ENCODE peak calls at places on chromosomes 1 and 21, in ten cellular contexts. M is MM.1S; F is left ventricle myocardium inferior; I is mesendoderm; E is transverse colon; J is CD8-positive, alpha-beta memory T cell; B is mucosa of descending colon; A is upper lobe of right lung; S is esophagus squamous epithelium; C is OCI-LY7. W is an unnamed sample. For H3K4me1, the result is how much of the 10 kb centered on the place peaks cover.

GRCh38 chr1:83692524-83693336 is 306.2 kb downstream of the TTLL7 start:
- DNase-seq in M (peak), F (no peak), I (peak), E (no peak), J (no peak), B (no peak), A (no peak), S (no peak), C (peak), W (peak)

GRCh38 chr1:184931566-184931965 is 42.7 kb downstream of the NIBAN1 start:
- DNase-seq in M (no peak), F (no peak), I (no peak), E (no peak), J (no peak), B (no peak), A (no peak), S (no peak), C (no peak), W (no peak)

GRCh38 chr1:213947200-213947775 is 40.5 kb upstream of the PROX1 start:
- DNase-seq in M (no peak), F (no peak), I (no peak), E (no peak), J (no peak), B (no peak), A (no peak), S (no peak), C (no peak), W (peak)

GRCh38 chr1:31664528-31664927 is 19.9 kb upstream of the PEF1 start:
- DNase-seq in M (no peak), F (no peak), I (no peak), E (no peak), J (no peak), B (no peak), A (no peak), S (no peak), C (no peak), W (no peak)

GRCh38 chr1:247452447-247453039 is 5.4 kb downstream of the OR2B11 start:
- DNase-seq in M (no peak), F (no peak), I (no peak), E (no peak), J (no peak), B (no peak), A (no peak), S (no peak), C (no peak), W (no peak)

GRCh38 chr1:60809204-60809985 is 273.0 kb upstream of the NFIA start:
- DNase-seq in M (no peak), F (no peak), I (peak), E (no peak), J (no peak), B (no peak), A (no peak), S (no peak), C (no peak), W (no peak)

GRCh38 chr1:62841587-62842169 is 57.7 kb downstream of the ATG4C start:
- DNase-seq in M (peak), F (no peak), I (peak), E (no peak), J (no peak), B (no peak), A (no peak), S (no peak), C (peak), W (peak)

GRCh38 chr1:221620437-221621384 is 121.2 kb downstream of the DUSP10 start:
- DNase-seq in M (no peak), F (no peak), I (no peak), E (no peak), J (no peak), B (no peak), A (no peak), S (no peak), C (no peak), W (no peak)

GRCh38 chr1:206921772-206922265 is at the start of gene FCMR:
- DNase-seq in M (peak), F (no peak), I (no peak), E (peak), J (peak), B (no peak), A (no peak), S (no peak), C (peak), W (no peak)

GRCh38 chr1:160411231-160411630 is 10.9 kb downstream of the VANGL2 start:
- DNase-seq in M (no peak), F (no peak), I (no peak), E (no peak), J (no peak), B (no peak), A (no peak), S (no peak), C (no peak), W (no peak)
- H3K4me1 ChIP-seq in M (under half), F (under half), I (under half), E (under half), J (under half), B (under half), A (under half), S (under half), C (under half), W (under half)

DNA sequence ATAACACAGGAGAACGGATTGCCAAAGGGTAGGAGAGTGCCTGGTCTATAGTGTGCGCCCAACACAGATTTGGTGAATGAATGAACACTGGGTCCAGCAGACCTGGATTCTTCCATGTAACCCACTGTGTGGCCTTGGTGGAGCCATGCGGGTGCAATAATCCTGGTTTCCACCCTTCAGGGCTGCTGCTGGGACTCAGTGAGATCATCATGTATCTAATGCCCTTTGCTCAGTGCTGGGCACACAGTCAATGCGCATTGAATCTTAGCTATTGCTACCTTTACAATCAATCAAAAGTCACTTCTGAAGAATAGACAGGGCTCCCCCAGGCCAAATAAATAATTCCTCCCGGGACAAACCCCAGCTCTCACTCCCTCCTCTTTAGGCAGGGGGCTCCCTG is 5.8 kb upstream of the EPHA2 start:
- DNase-seq in M (no peak), F (no peak), I (no peak), E (no peak), J (no peak), B (no peak), A (no peak), S (no peak), C (no peak), W (peak)
- H3K4me3 ChIP-seq in M (peak), F (no peak), I (no peak), E (no peak), J (peak), B (no peak), A (no peak), S (no peak), C (no peak), W (no peak)

DNA sequence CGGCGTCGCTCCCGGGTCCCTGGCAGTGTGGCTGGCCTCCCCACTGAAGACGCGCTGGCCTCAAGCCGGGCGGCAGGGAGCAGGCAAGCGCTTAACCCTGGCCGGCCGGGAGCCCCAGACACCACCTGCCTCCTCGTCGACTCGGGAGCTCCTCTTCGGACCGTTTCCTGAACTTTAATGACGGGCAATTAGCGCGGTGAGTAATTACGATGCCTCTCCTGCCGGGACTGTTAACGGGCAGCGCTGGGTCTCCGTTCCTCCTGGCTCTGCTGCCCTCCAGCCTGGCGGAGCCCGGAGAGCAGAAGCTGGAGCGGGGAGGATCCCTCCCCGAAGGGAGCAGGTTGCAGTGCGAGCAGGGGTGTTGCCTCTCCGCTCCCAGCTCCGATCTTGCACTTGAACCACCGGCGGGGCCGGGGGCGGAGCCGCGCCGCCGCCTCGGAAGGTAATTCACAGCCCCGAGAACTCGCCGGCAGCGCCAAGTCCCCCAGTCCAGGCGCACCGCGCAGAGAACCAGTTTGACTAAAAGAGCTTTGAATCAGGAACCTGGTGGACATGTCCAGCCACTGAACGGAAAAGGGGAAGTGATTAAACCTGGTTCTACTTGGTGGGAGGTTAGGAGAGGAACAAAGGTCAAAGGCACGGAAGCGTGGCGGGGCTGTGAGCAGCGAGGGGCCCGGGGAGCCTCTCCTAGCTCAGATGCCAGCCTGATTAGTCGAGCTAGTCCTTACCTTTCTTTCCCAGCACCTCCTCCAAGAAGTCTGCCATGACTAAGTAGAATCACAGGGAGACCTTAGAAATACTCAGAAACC is 18.3 kb upstream of the PLEKHA6 start:
- DNase-seq in M (peak), F (peak), I (peak), E (peak), J (peak), B (peak), A (peak), S (no peak), C (no peak), W (peak)
- H3K4me1 ChIP-seq in M (under half), F (under half), I (under half), E (under half), J (under half), B (under half), A (under half), S (under half), C (under half), W (under half)

DNA sequence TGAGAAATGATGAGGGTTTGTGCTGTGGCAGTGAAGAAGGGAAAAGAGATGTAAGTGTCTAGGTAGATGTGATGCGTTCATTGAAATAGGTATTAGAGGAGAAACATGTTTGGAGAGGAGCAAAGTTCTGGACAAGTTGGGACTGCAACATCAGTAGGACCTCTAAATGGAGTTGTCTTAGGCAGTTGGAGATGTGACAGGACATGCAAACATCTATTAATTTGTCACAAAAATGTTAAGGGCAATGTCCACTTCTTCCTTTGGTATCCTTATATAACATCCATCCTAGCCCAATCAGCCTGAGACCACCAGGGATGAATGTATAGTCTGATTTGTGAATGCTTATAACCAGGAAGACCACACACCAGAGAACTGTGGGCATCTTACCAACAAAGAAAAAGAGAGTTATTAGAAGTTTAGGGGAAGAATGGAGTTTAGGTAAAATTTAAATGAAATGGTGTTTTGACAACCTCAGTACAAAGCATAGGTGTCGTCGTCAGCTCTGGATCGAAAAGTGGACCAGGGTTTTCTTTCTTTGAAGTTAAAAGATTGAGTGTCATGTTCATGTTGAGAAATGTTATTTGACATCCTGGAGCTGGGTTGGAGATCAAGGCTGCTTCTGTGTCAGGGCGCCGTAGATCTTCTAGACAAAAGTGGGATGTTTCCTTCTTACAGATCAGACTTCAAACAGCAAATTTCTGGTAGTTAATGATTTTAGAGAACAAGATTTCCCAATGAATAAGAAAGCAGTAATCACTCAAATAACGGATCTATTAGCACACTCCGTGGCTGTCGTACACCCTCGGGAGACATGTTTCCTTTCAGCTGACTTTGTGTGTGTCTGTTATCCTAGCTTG is 8.7 kb downstream of the COA6 start:
- DNase-seq in M (no peak), F (no peak), I (no peak), E (no peak), J (no peak), B (no peak), A (no peak), S (no peak), C (no peak), W (no peak)
- H3K4me3 ChIP-seq in M (no peak), F (no peak), I (no peak), E (no peak), J (no peak), B (no peak), A (no peak), S (no peak), C (no peak), W (no peak)

DNA sequence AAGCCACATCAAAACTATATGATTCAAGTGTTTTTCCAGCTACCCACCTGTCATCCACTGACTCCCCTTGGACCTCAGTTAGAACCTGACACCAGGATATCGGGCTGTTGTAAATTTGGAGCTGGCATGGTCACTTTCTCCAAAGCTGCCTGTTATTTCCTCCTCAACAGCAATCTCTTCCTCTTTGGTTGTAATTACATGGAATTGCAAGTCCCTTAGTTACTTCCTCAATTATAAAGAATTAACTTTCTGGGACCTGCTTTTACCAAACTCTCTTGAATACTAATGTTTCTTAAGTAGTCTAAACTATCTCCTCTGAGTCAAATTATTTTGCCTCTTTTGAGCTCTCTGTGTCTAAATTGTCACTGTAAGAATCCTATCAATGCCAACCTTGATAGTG is 150.4 kb upstream of the SGIP1 start:
- DNase-seq in M (no peak), F (no peak), I (no peak), E (no peak), J (no peak), B (no peak), A (no peak), S (no peak), C (no peak), W (no peak)
- H3K4me1 ChIP-seq in M (under half), F (under half), I (under half), E (under half), J (under half), B (under half), A (under half), S (under half), C (under half), W (under half)

DNA sequence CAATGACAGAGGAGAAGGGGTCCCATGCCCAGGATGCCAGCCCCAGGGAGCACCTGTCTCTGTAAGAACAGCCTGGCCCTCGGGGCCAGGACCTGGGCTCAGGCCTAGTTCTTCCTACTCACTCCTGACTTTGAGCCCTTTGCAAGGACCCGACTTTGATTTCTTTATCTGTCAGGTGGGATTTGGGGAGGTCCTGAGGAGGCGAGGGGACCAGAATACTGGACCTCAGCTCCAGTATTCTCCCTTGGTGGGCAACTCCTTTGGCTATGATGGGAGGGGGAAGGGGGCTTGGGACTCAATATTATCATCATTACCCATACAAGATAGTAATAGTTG is 18.1 kb downstream of the KCNQ4 start:
- DNase-seq in M (no peak), F (no peak), I (no peak), E (no peak), J (no peak), B (no peak), A (no peak), S (no peak), C (no peak), W (no peak)
- H3K4me3 ChIP-seq in M (peak), F (peak), I (no peak), E (no peak), J (peak), B (no peak), A (peak), S (peak), C (peak), W (no peak)

GRCh38 chr21:41633627-41634026 is 125.7 kb upstream of the TMPRSS2 start:
- DNase-seq in M (no peak), F (no peak), I (no peak), E (no peak), J (no peak), B (no peak), A (peak), S (no peak), C (no peak), W (no peak)
- H3K4me1 ChIP-seq in M (under half), F (under half), I (under half), E (under half), J (under half), B (under half), A (under half), S (under half), C (under half), W (under half)

GRCh38 chr1:172442404-172442803 is 1.5 kb downstream of the PIGC start:
- DNase-seq in M (no peak), F (no peak), I (no peak), E (no peak), J (no peak), B (no peak), A (no peak), S (no peak), C (no peak), W (no peak)
- H3K4me3 ChIP-seq in M (no peak), F (peak), I (no peak), E (no peak), J (peak), B (no peak), A (no peak), S (peak), C (peak), W (no peak)

GRCh38 chr1:115136106-115136505 is 46.8 kb upstream of the TSPAN2 start:
- DNase-seq in M (no peak), F (no peak), I (peak), E (no peak), J (no peak), B (no peak), A (no peak), S (no peak), C (no peak), W (no peak)
- H3K4me1 ChIP-seq in M (under half), F (under half), I (under half), E (under half), J (under half), B (under half), A (under half), S (under half), C (under half), W (under half)

W was measured in small intestine.